ENCODE peak calls at places on chromosome 6, in five cellular contexts. B is endodermal cell; A is effector memory CD4-positive, alpha-beta T cell; P is psoas muscle; I is cardiac muscle cell. J is an unnamed sample. For H3K9me3 and H3K4me1, the result is how much of the 10 kb centered on the place peaks cover.

GRCh38 chr6:20292905-20293304 is 80.6 kb upstream of the MBOAT1 start:
- DNase-seq in B (no peak), A (no peak), P (no peak), I (no peak), J (no peak)

GRCh38 chr6:168060521-168060931 is 18.5 kb downstream of the FRMD1 start:
- DNase-seq in B (peak), A (no peak), P (peak), I (peak), J (peak)

GRCh38 chr6:83546636-83547035 is 34.3 kb downstream of the PRSS35 start:
- DNase-seq in B (no peak), A (no peak), P (no peak), I (no peak), J (no peak)

GRCh38 chr6:13406781-13407180 is 78.4 kb upstream of the TBC1D7 start:
- DNase-seq in B (no peak), A (no peak), P (no peak), I (peak), J (no peak)

GRCh38 chr6:155481215-155481614 is 25.6 kb upstream of the NOX3 start:
- DNase-seq in B (no peak), A (no peak), P (no peak), I (no peak), J (no peak)

GRCh38 chr6:69953491-69953890 is 87.1 kb downstream of the COL19A1 start:
- DNase-seq in B (no peak), A (no peak), P (no peak), I (no peak), J (no peak)

GRCh38 chr6:98116513-98116912 is 717.9 kb upstream of the POU3F2 start:
- DNase-seq in B (no peak), A (no peak), P (no peak), I (no peak), J (no peak)

GRCh38 chr6:2471474-2471873 is 226.1 kb upstream of the GMDS start:
- DNase-seq in B (no peak), A (no peak), P (no peak), I (no peak), J (no peak)

GRCh38 chr6:167735498-167736201 is 91.1 kb upstream of the AFDN start:
- DNase-seq in B (peak), A (no peak), P (no peak), I (no peak), J (no peak)

GRCh38 chr6:45478235-45478634 is 100.5 kb upstream of the SUPT3H start:
- DNase-seq in B (no peak), A (no peak), P (no peak), I (no peak), J (no peak)

GRCh38 chr6:71486466-71486865 is 197.9 kb downstream of the OGFRL1 start:
- DNase-seq in B (no peak), A (no peak), P (no peak), I (no peak), J (no peak)

GRCh38 chr6:15352229-15352628 is 106.4 kb downstream of the JARID2 start:
- DNase-seq in B (no peak), A (no peak), P (no peak), I (no peak), J (no peak)

GRCh38 chr6:142266060-142266459 is 35.7 kb upstream of the ADGRG6 start:
- DNase-seq in B (no peak), A (no peak), P (no peak), I (no peak), J (no peak)

GRCh38 chr6:157184202-157185015 is 138.9 kb downstream of the TMEM242 start:
- DNase-seq in B (peak), A (peak), P (peak), I (peak), J (peak)

GRCh38 chr6:11732036-11732545 is 46.5 kb downstream of the ADTRP start:
- DNase-seq in B (no peak), A (no peak), P (peak), I (no peak), J (peak)

GRCh38 chr6:113375950-113376846 is 480.9 kb upstream of the MARCKS start:
- DNase-seq in B (no peak), A (no peak), P (no peak), I (no peak), J (no peak)

GRCh38 chr6:110853754-110854477 is 20.7 kb upstream of the AMD1 start:
- DNase-seq in B (no peak), A (no peak), P (no peak), I (no peak), J (no peak)

GRCh38 chr6:121647905-121648304 is 212.5 kb downstream of the GJA1 start:
- DNase-seq in B (no peak), A (no peak), P (no peak), I (no peak), J (no peak)

GRCh38 chr6:79734374-79734773 is 103.2 kb downstream of the SH3BGRL2 start:
- DNase-seq in B (no peak), A (no peak), P (no peak), I (no peak), J (no peak)

GRCh38 chr6:65045801-65046200 is 661.2 kb downstream of the EYS start:
- DNase-seq in B (no peak), A (no peak), P (no peak), I (no peak), J (no peak)

GRCh38 chr6:100283288-100283687 is 181.4 kb downstream of the SIM1 start:
- DNase-seq in B (peak), A (no peak), P (no peak), I (no peak), J (no peak)

GRCh38 chr6:90074161-90074560 is 179.9 kb downstream of the GJA10 start:
- DNase-seq in B (no peak), A (no peak), P (no peak), I (no peak), J (no peak)

GRCh38 chr6:48990746-48991145 is 472.3 kb downstream of the MMUT start:
- DNase-seq in B (no peak), A (no peak), P (no peak), I (no peak), J (no peak)

DNA sequence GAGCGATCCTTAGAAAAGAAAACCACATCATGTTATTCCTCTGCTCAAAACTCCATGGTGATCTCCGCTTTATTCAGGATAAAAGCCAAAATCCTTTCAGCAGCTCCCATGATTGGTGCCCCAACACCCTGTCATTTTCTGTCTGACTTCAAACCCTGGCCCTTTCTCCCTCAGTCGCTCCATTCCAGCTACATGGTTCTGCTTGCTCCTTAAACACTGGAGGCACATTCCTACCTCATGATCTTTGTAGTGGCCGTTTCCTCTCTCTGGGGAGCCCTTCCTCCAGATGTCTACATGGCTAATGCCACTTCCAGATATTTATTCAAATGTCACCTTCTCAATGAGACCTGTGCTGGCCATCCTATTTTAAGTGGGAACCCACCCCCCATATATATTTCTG is 100.8 kb downstream of the CAP2 start:
- DNase-seq in B (no peak), A (no peak), P (no peak), I (no peak), J (no peak)
- H3K27ac ChIP-seq in B (no peak), A (no peak), P (peak), I (no peak), J (no peak)

GRCh38 chr6:8837343-8837742 is 402.0 kb upstream of the SLC35B3 start:
- DNase-seq in B (no peak), A (no peak), P (no peak), I (no peak), J (no peak)

GRCh38 chr6:8839626-8840025 is 404.3 kb upstream of the SLC35B3 start:
- DNase-seq in B (no peak), A (no peak), P (no peak), I (no peak), J (no peak)
- H3K9me3 ChIP-seq in B (under half), A (under half), P (under half), I (under half), J (under half)

GRCh38 chr6:143863754-143864153 is 520 bp upstream of the ZC2HC1B start:
- DNase-seq in B (no peak), A (no peak), P (no peak), I (no peak), J (no peak)
- H3K4me1 ChIP-seq in B (under half), A (under half), P (under half), I (under half), J (under half)

GRCh38 chr6:139367810-139368321 is 6.6 kb downstream of the CITED2 start:
- DNase-seq in B (peak), A (no peak), P (no peak), I (peak), J (no peak)
- H3K27ac ChIP-seq in B (peak), A (no peak), P (no peak), I (peak), J (no peak)

DNA sequence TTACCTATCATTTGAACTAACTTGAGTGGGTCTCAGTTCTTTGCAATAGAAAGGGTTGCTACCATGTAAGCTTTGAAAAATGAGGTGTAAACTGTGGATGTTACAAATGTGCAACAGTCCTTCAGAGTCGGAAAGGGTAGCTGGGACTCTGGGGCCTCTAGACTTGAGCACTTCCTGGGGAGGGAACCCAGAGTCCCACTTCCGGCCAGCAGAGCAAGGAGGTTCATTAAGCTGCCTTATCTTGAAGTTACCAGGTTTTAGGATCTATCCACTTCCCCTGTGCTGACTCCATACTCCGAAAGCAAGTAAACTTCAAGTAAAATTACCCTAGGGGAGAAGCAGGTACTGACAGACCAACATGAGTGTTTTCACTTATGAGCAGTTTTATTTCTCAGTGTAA is 9.4 kb downstream of the TRIM10 start:
- DNase-seq in B (no peak), A (no peak), P (no peak), I (no peak), J (no peak)
- H3K9me3 ChIP-seq in B (under half), A (under half), P (under half), I (under half), J (under half)

DNA sequence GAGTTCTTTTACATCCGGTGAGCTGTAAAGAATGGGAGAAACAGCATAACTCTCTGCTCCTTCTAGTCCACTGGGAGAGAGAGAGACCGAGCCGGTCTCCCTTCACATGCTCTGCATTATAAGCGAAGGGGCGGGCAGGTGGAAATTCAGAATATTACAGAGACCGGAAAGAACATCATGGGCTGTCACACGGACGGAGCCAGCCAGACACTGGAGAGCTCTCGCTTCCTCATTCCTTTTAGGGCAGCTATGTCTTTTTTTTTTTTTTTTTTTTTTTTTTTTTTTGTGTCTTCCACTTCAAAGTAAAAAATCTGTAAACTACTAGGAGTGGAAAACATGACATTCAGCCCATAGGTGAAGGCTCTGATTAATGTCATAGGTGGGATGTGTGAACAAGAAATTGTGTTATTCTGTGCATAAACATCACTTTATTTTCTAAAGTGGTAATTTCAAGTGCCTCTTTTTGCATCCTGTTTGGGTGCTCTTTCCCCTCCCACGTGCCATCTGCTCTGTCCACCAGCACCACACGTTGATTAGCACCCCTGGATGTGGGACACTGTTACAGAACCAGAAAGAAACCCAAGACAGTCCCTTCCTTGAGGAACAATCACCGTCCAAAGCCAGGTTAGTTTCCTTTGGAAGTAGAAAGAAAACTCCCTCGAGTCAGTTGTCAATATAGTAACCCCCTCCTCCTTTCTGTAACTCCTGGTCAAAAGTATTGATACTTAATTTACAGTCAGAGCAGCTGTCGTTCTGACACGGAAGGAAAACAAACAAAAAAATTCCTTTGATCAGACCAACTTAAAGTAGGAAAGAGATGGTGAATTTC is at the start of gene TAGAP:
- DNase-seq in B (no peak), A (peak), P (peak), I (no peak), J (peak)
- H3K4me1 ChIP-seq in B (under half), A (under half), P (under half), I (under half), J (under half)

J was measured in heart left ventricle.